ENCODE peak calls at places on chromosomes 6 and 20, in four cellular contexts. One of them, this sample, is unnamed.

GRCh38 chr6:65071480-65071879 is 635.5 kb downstream of the EYS start:
- DNase-seq in K562: no peak
- DNase-seq in GM12878: no peak
- DNase-seq in HepG2: no peak
- DNase-seq in this sample: no peak

GRCh38 chr20:24102290-24102689 is 113.7 kb upstream of the GGTLC1 start:
- DNase-seq in HepG2: peak; percentile 35
- DNase-seq in GM12878: no peak
- DNase-seq in K562: no peak
- DNase-seq in this sample: peak; percentile 65

GRCh38 chr6:122408697-122409458 is 9.4 kb downstream of the HSF2 start:
- DNase-seq in GM12878: no peak
- DNase-seq in K562: no peak
- DNase-seq in HepG2: no peak
- DNase-seq in this sample: no peak

GRCh38 chr20:61313396-61313795 is 61.3 kb downstream of the CDH4 start:
- DNase-seq in GM12878: no peak
- DNase-seq in HepG2: no peak
- DNase-seq in K562: no peak
- DNase-seq in this sample: no peak

GRCh38 chr6:118722820-118723526 is 71.6 kb upstream of the CEP85L start:
- DNase-seq in HepG2: no peak
- DNase-seq in GM12878: no peak
- DNase-seq in K562: no peak
- DNase-seq in this sample: no peak

GRCh38 chr6:57256541-57256940 is 34.4 kb upstream of the RAB23 start:
- DNase-seq in GM12878: no peak
- DNase-seq in HepG2: no peak
- DNase-seq in K562: no peak
- DNase-seq in this sample: no peak

GRCh38 chr20:60170116-60170515 is 211.9 kb downstream of the CDH26 start:
- DNase-seq in K562: no peak
- DNase-seq in HepG2: no peak
- DNase-seq in GM12878: no peak
- DNase-seq in this sample: no peak

GRCh38 chr20:59835448-59836395 is 97.7 kb downstream of the SYCP2 start:
- DNase-seq in HepG2: no peak
- DNase-seq in GM12878: no peak
- DNase-seq in K562: no peak
- DNase-seq in this sample: peak; percentile 41

GRCh38 chr20:63968928-63969760 is 586 bp downstream of the ZNF512B start:
- DNase-seq in K562: peak; percentile 47
- DNase-seq in HepG2: peak; percentile 81
- DNase-seq in GM12878: no peak
- DNase-seq in this sample: no peak

GRCh38 chr6:45420909-45421699 is 43.4 kb upstream of the SUPT3H start:
- DNase-seq in GM12878: no peak
- DNase-seq in HepG2: no peak
- DNase-seq in K562: no peak
- DNase-seq in this sample: no peak

GRCh38 chr20:46040902-46041535 is 12.0 kb downstream of the SLC12A5 start:
- DNase-seq in K562: peak; percentile 79
- DNase-seq in HepG2: peak; percentile 47
- DNase-seq in GM12878: no peak
- DNase-seq in this sample: peak; percentile 87

DNA sequence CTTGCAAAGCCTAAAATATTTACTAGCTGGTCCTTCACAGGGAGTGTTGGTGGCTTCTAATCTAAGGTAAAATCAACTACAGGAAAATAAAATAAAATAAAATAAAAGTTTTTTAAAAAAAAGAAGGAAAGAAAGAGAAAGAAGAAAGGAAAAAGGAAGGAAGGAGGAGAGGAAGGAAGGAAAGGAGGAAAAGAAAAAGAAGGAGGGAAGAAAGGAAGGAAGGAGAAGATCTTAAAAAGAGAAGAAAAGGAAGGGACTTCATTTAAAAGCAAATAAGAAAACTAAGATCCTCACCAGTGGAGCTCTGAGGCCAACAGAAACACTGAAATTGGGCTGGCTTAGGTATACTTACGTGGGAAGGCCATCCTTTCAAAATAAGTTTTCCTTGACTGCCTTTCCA is 178.4 kb downstream of the TSHZ2 start:
- DNase-seq in GM12878: no peak
- DNase-seq in HepG2: no peak
- DNase-seq in K562: no peak
- DNase-seq in this sample: no peak
- TF ChIP-seq USF2 in GM12878: no peak
- TF ChIP-seq USF2 in HepG2: no peak
- TF ChIP-seq USF2 in K562: no peak
- TF ChIP-seq USF2 in this sample: no peak

GRCh38 chr6:85660181-85660611 is 17.5 kb upstream of the SYNCRIP start:
- DNase-seq in K562: no peak
- DNase-seq in GM12878: no peak
- DNase-seq in HepG2: peak; percentile 59
- DNase-seq in this sample: no peak

GRCh38 chr6:85662251-85662650 is 19.6 kb upstream of the SYNCRIP start:
- DNase-seq in GM12878: no peak
- DNase-seq in HepG2: no peak
- DNase-seq in K562: no peak
- DNase-seq in this sample: no peak
- TF ChIP-seq TCF7 in GM12878: no peak
- TF ChIP-seq TCF7 in HepG2: no peak
- TF ChIP-seq TCF7 in K562: no peak
- TF ChIP-seq TCF7 in this sample: no peak

GRCh38 chr6:7051780-7052440 is 55.9 kb upstream of the RREB1 start:
- DNase-seq in HepG2: no peak
- DNase-seq in K562: no peak
- DNase-seq in GM12878: no peak
- DNase-seq in this sample: peak; percentile 73
- TF ChIP-seq ATF2 in HepG2: no peak
- TF ChIP-seq ATF2 in K562: no peak
- TF ChIP-seq ATF2 in GM12878: no peak
- TF ChIP-seq ATF2 in this sample: no peak

DNA sequence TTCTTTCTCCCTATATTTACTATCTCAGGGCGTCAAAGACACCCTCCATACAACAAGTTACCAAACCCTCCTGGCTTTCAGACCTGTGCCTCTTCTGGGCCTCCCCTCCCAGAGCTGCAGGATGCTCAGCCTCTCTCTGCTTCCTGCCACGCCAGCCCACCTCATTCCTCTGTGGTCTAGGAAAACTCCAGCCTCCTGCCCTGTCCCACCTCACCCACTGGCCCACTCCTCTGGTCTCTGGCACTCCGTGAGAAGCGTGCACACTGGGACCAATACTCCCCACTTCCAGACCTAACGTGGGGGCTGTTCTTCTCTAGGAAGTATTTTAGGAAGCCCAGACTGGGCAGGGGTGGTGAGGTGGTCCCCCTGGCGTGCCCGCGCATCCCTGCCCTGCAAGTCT is 9.7 kb downstream of the AGPAT4 start:
- DNase-seq in GM12878: no peak
- DNase-seq in HepG2: no peak
- DNase-seq in K562: no peak
- DNase-seq in this sample: no peak
- TF ChIP-seq USF2 in GM12878: no peak
- TF ChIP-seq USF2 in HepG2: no peak
- TF ChIP-seq USF2 in K562: no peak
- TF ChIP-seq USF2 in this sample: no peak

GRCh38 chr6:28003661-28004060 is 46.6 kb downstream of the OR2B6 start:
- DNase-seq in HepG2: no peak
- DNase-seq in GM12878: no peak
- DNase-seq in K562: no peak
- DNase-seq in this sample: no peak
- TF ChIP-seq TCF7 in HepG2: no peak
- TF ChIP-seq TCF7 in GM12878: no peak
- TF ChIP-seq TCF7 in K562: no peak
- TF ChIP-seq TCF7 in this sample: no peak

DNA sequence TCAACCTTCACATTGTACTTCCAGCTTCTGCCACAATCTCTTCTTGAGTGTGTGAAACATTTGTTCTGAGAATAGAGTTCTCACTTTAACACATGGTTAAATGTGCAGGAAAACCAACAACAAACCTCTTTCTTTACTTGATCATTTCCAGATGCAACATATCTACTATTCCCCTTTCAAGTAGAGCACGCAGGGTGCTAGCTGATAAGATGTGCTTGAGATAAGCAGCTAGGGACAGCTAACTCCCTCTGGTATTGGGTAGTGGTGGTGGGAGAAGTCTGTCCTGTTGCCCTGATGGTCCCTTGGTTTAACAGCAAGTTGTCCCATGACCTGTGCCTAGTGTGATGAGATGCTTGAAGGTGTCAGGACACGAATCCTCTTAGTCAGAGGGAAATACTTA is 15.4 kb upstream of the HMGCLL1 start:
- DNase-seq in GM12878: no peak
- DNase-seq in HepG2: no peak
- DNase-seq in K562: no peak
- DNase-seq in this sample: no peak
- TF ChIP-seq ATF2 in GM12878: no peak
- TF ChIP-seq ATF2 in HepG2: no peak
- TF ChIP-seq ATF2 in K562: no peak
- TF ChIP-seq ATF2 in this sample: no peak